ENCODE peak calls at places on chromosome 7, in four cellular contexts. Z, M, P and O are unnamed samples.
A peak's percentile ranks its signal among the peaks of the same experiment; 100 is the strongest.

GRCh38 chr7:78864339-78864738 is 589.1 kb downstream of the MAGI2 start:
- DNase-seq in Z (no peak), M (no peak), P (no peak), O (no peak)

GRCh38 chr7:64557601-64558322 is 5.1 kb downstream of the ZNF680 start:
- DNase-seq in Z (no peak), M (no peak), P (no peak), O (no peak)

GRCh38 chr7:86469680-86470295 is 173.9 kb upstream of the GRM3 start:
- DNase-seq in Z (peak; percentile 96), M (peak; percentile 78), P (peak; percentile 78), O (peak; percentile 82)

GRCh38 chr7:48755061-48755555 is 169.2 kb upstream of the CDC14C start:
- DNase-seq in Z (no peak), M (no peak), P (no peak), O (no peak)

GRCh38 chr7:82325416-82325815 is 118.2 kb downstream of the CACNA2D1 start:
- DNase-seq in Z (no peak), M (no peak), P (no peak), O (no peak)

GRCh38 chr7:73746378-73746777 is 7.8 kb upstream of the ABHD11 start:
- DNase-seq in Z (no peak), M (no peak), P (no peak), O (no peak)

GRCh38 chr7:771241-772004 is 44.3 kb upstream of the PRKAR1B start:
- DNase-seq in Z (no peak), M (peak; percentile 63), P (no peak), O (peak; percentile 39)

GRCh38 chr7:93941956-93942355 is 20.4 kb downstream of the GNG11 start:
- DNase-seq in Z (no peak), M (peak; percentile 55), P (no peak), O (peak; percentile 57)

GRCh38 chr7:103902917-103903316 is 86.5 kb downstream of the RELN start:
- DNase-seq in Z (no peak), M (peak; percentile 6), P (no peak), O (no peak)

GRCh38 chr7:105831824-105832535 is 44.4 kb downstream of the ATXN7L1 start:
- DNase-seq in Z (no peak), M (no peak), P (no peak), O (no peak)

GRCh38 chr7:125256446-125256845 is 326.8 kb upstream of the POT1 start:
- DNase-seq in Z (peak; percentile 20), M (no peak), P (no peak), O (no peak)

GRCh38 chr7:100895956-100896742 is 461 bp upstream of the ACHE start:
- DNase-seq in Z (peak; percentile 51), M (no peak), P (peak; percentile 52), O (no peak)

GRCh38 chr7:43112941-43113621 is 634 bp downstream of the HECW1 start:
- DNase-seq in Z (peak; percentile 85), M (peak; percentile 67), P (peak; percentile 7), O (peak; percentile 86)

GRCh38 chr7:39271386-39271785 is 293.7 kb downstream of the POU6F2 start:
- DNase-seq in Z (peak; percentile 15), M (peak; percentile 31), P (peak; percentile 3), O (peak; percentile 29)

GRCh38 chr7:114791771-114792170 is 130.1 kb upstream of the MDFIC start:
- DNase-seq in Z (no peak), M (no peak), P (no peak), O (no peak)

GRCh38 chr7:104327963-104328307 is 468 bp upstream of the LHFPL3 start:
- DNase-seq in Z (peak; percentile 52), M (no peak), P (no peak), O (peak; percentile 16)

GRCh38 chr7:77811895-77812685 is 13.5 kb downstream of the PHTF2 start:
- DNase-seq in Z (no peak), M (peak; percentile 40), P (peak; percentile 14), O (peak; percentile 87)

GRCh38 chr7:110850239-110850638 is 240.7 kb upstream of the LRRN3 start:
- DNase-seq in Z (peak; percentile 14), M (no peak), P (no peak), O (no peak)

DNA sequence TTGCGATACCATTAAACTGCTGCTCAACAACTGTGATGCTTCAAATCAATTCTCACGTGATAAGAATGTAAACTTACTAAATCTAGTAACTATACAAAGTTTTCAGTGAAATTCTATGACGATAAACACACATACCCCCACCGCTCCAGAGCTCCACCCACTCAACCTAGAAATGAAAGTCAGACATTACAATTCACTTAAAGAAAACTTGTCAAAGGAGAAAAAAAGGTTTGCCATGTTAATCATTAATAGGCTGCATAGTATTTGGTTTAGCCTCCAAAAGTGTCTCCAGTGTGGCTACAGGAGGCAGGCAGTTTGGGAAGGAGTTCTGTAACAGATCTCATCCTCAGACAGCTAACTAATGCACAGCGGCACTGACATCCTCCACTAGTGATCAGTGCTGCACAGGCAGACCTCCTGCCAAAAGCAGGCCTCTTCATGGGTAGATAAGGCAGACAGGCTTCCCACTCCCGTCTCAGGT is 3.1 kb downstream of the HERPUD2 start:
- DNase-seq in Z (no peak), M (peak; percentile 47), P (peak; percentile 43), O (peak; percentile 16)
- H3K4me1 ChIP-seq in Z (peaks cover 17% of the 10 kb centered on the region), M (peaks cover 15% of the 10 kb centered on the region), P (peaks cover 39% of the 10 kb centered on the region), O (peaks cover 52% of the 10 kb centered on the region)

GRCh38 chr7:27953361-27953760 is 213.4 kb downstream of the TAX1BP1 start:
- DNase-seq in Z (no peak), M (no peak), P (no peak), O (peak; percentile 38)

GRCh38 chr7:27947581-27948278 is 207.8 kb downstream of the TAX1BP1 start:
- DNase-seq in Z (no peak), M (no peak), P (no peak), O (peak; percentile 72)

GRCh38 chr7:27952393-27953290 is 212.7 kb downstream of the TAX1BP1 start:
- DNase-seq in Z (no peak), M (peak; percentile 26), P (no peak), O (peak; percentile 80)

GRCh38 chr7:27948856-27949255 is 208.9 kb downstream of the TAX1BP1 start:
- DNase-seq in Z (no peak), M (no peak), P (no peak), O (no peak)

DNA sequence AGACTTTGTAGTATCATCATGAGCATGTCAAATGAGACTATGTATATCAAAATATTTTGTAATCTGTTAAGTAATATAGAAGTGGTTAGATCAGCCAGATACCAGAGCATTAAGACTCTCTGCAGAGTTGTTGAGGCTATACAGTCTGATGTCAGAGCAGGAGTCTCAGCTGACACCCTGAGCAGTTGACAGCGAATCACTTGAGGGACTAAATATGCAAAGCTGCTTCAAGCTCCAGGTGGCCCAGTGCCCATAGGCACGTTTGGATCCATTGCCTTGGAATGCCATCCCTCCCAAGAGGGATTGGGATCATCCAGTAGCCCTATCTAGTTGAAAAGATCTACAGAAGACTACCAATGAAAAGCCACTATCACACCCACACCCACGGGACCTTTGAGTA is 210.2 kb downstream of the TAX1BP1 start:
- DNase-seq in Z (no peak), M (no peak), P (no peak), O (no peak)
- H3K4me1 ChIP-seq in Z (no peaks in the 10 kb centered on the region), M (peaks cover 22% of the 10 kb centered on the region), P (no peaks in the 10 kb centered on the region), O (peaks cover 25% of the 10 kb centered on the region)

GRCh38 chr7:50292165-50292757 is 12.3 kb upstream of the IKZF1 start:
- DNase-seq in Z (no peak), M (no peak), P (no peak), O (no peak)
- H3K4me1 ChIP-seq in Z (no peaks in the 10 kb centered on the region), M (no peaks in the 10 kb centered on the region), P (no peaks in the 10 kb centered on the region), O (no peaks in the 10 kb centered on the region)

GRCh38 chr7:55549457-55549856 is 22.8 kb downstream of the VOPP1 start:
- DNase-seq in Z (no peak), M (no peak), P (no peak), O (no peak)

GRCh38 chr7:55546826-55547225 is 25.5 kb downstream of the VOPP1 start:
- DNase-seq in Z (no peak), M (peak; percentile 80), P (peak; percentile 84), O (peak; percentile 94)

GRCh38 chr7:55550838-55551537 is 21.3 kb downstream of the VOPP1 start:
- DNase-seq in Z (no peak), M (no peak), P (no peak), O (no peak)

GRCh38 chr7:55550010-55550409 is 22.3 kb downstream of the VOPP1 start:
- DNase-seq in Z (no peak), M (no peak), P (peak; percentile 48), O (no peak)

DNA sequence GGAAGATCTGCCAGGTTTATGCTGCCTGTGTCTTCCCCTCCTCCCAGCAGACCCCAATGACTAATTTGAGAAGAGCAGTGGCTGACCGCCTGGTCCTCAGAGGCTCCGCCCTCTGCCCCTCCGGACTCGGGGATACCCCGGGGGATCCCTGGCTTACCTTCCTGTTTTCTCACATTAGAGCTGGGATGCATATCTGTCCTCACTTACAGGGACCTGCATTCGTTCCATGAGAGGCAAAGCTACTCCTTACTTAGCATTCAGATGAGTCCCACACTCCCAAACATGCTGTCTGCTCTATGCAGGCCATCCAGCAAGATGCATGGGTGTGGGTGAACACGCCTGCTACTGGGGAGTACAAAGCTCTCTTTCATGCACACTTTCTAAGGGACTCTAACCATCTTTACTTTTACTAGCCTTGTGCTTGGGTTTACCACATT is 24.0 kb downstream of the VOPP1 start:
- DNase-seq in Z (no peak), M (no peak), P (no peak), O (no peak)
- H3K4me1 ChIP-seq in Z (peaks cover 60% of the 10 kb centered on the region), M (no peaks in the 10 kb centered on the region), P (peaks cover 54% of the 10 kb centered on the region), O (peaks cover 30% of the 10 kb centered on the region)